ENCODE peak calls at places on chromosomes 6 and 20, in four cellular contexts. One of them, this sample, is unnamed.

GRCh38 chr20:38629979-38630378 is 28.4 kb downstream of the ARHGAP40 start:
- DNase-seq in SK-N-SH: no peak
- DNase-seq in GM12878: no peak
- DNase-seq in HepG2: no peak
- DNase-seq in this sample: no peak

GRCh38 chr6:106167105-106167814 is 81.1 kb downstream of the PRDM1 start:
- DNase-seq in SK-N-SH: no peak
- DNase-seq in GM12878: peak
- DNase-seq in HepG2: no peak
- DNase-seq in this sample: no peak

GRCh38 chr6:2498224-2498623 is 252.5 kb downstream of the MYLK4 start:
- DNase-seq in SK-N-SH: no peak
- DNase-seq in GM12878: no peak
- DNase-seq in HepG2: no peak
- DNase-seq in this sample: no peak

GRCh38 chr6:53794073-53794719 is 609 bp upstream of the LRRC1 start:
- DNase-seq in SK-N-SH: peak
- DNase-seq in HepG2: peak
- DNase-seq in GM12878: peak
- DNase-seq in this sample: no peak

GRCh38 chr20:11366660-11367059 is 551.0 kb upstream of the BTBD3 start:
- DNase-seq in SK-N-SH: no peak
- DNase-seq in GM12878: no peak
- DNase-seq in HepG2: no peak
- DNase-seq in this sample: no peak

GRCh38 chr6:49325901-49326300 is 137.2 kb downstream of the MMUT start:
- DNase-seq in SK-N-SH: no peak
- DNase-seq in GM12878: no peak
- DNase-seq in HepG2: no peak
- DNase-seq in this sample: no peak

GRCh38 chr6:5425797-5426196 is 164.5 kb downstream of the FARS2 start:
- DNase-seq in HepG2: no peak
- DNase-seq in SK-N-SH: no peak
- DNase-seq in GM12878: no peak
- DNase-seq in this sample: no peak

GRCh38 chr20:6746901-6747609 is 20.4 kb upstream of the BMP2 start:
- DNase-seq in SK-N-SH: no peak
- DNase-seq in GM12878: peak
- DNase-seq in HepG2: peak
- DNase-seq in this sample: no peak

GRCh38 chr6:141552463-141552862 is 580.3 kb upstream of the GJE1 start:
- DNase-seq in SK-N-SH: no peak
- DNase-seq in HepG2: peak
- DNase-seq in GM12878: peak
- DNase-seq in this sample: no peak

GRCh38 chr6:154039231-154039842 is at the start of gene OPRM1:
- DNase-seq in HepG2: no peak
- DNase-seq in SK-N-SH: peak
- DNase-seq in GM12878: no peak
- DNase-seq in this sample: peak

GRCh38 chr20:34514897-34515483 is 1.2 kb upstream of the DYNLRB1 start:
- DNase-seq in HepG2: no peak
- DNase-seq in GM12878: no peak
- DNase-seq in SK-N-SH: no peak
- DNase-seq in this sample: no peak

GRCh38 chr20:34512955-34513419 is 3.2 kb upstream of the DYNLRB1 start:
- DNase-seq in GM12878: no peak
- DNase-seq in HepG2: no peak
- DNase-seq in SK-N-SH: no peak
- DNase-seq in this sample: no peak

GRCh38 chr20:34516038-34516873 is at the start of gene DYNLRB1:
- DNase-seq in HepG2: peak
- DNase-seq in SK-N-SH: peak
- DNase-seq in GM12878: peak
- DNase-seq in this sample: peak

GRCh38 chr20:34516874-34517542 is 786 bp downstream of the DYNLRB1 start:
- DNase-seq in HepG2: no peak
- DNase-seq in GM12878: no peak
- DNase-seq in SK-N-SH: peak
- DNase-seq in this sample: no peak

DNA sequence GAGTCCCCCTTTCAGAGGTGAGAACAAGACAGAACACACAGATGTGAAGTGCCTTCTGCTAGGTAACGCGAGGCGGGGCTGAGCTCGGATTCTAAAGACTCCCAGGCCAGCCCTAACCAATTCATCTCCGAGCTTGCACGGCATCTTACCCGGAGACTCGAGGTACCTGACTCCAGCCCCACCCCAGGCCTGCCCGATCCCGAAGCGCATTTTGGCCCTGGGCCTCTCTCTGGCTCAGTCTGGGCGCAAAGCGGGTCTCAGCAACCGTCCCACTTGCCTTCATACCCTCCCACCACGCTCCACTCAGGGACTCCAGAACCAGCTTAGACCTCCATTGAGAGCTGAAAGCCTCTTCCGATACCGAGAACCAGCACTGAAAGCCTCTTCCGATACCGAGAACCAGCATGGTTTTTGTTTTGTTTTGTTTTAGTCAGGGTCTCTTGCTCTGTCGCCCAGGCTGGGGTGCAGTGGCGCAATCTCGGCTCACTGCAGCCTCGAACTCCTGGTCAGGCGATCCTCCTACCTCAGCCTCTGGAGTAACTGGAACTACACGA is 661 bp upstream of the DYNLRB1 start:
- DNase-seq in HepG2: peak
- DNase-seq in SK-N-SH: peak
- DNase-seq in GM12878: peak
- DNase-seq in this sample: peak
- TF ChIP-seq POLR2AphosphoS5 in HepG2: peak
- TF ChIP-seq POLR2AphosphoS5 in SK-N-SH: no peak
- TF ChIP-seq POLR2AphosphoS5 in GM12878: peak
- TF ChIP-seq POLR2AphosphoS5 in this sample: peak

DNA sequence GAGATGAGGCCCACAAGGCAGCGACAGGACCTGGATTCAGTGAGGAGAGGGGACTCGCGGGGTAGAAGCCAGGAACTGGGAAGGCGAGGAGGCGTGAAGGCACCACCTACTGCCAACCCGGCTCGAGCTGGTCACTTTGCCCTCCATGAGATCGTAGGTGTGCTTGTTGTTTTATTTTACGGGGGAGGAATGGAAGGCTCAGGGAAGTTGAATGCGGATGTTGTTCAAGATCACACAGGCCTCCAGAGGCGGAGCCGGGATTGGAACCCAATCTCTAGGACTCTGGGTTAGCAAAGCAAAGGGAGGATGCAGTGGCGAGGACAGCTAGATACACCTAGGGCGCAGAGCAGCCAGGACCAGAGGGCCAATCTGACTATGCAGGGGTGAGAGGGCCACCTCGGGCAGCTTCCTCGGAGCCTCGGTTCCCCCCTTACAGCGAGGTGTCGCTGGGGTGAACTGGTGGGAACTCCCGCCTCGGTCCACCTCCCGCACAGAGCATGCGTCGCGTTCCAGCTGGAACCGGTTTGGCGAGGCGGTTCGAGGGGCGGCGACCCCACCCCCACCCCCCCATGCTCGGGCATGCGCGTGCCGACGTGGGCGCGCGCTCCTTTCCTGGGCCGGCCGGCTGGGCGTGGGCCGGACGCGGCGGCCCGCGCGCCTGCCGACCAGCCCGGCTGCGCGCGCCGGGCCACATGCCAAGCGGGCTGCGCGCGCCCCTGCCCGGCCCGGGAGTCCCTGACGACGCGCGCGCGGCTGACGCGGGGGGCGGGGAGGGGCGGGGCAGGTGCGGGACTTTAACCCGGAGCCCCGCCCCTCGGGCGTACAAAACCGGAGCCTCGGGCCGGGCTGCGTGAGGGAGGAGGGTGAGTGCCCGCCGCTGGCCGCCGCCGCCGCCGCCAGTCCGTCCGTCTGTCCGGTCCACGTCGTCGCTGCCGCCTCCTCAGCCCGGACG is 80.4 kb upstream of the MYL9 start:
- DNase-seq in SK-N-SH: peak
- DNase-seq in HepG2: peak
- DNase-seq in GM12878: peak
- DNase-seq in this sample: peak
- TF ChIP-seq TCF12 in SK-N-SH: no peak
- TF ChIP-seq TCF12 in HepG2: peak
- TF ChIP-seq TCF12 in GM12878: no peak
- TF ChIP-seq TCF12 in this sample: peak

GRCh38 chr20:418858-419365 is 10.8 kb downstream of the RBCK1 start:
- DNase-seq in HepG2: no peak
- DNase-seq in GM12878: no peak
- DNase-seq in SK-N-SH: no peak
- DNase-seq in this sample: no peak

GRCh38 chr20:419556-420168 is 11.6 kb downstream of the RBCK1 start:
- DNase-seq in SK-N-SH: no peak
- DNase-seq in HepG2: no peak
- DNase-seq in GM12878: no peak
- DNase-seq in this sample: no peak

GRCh38 chr20:415820-416322 is 7.8 kb downstream of the RBCK1 start:
- DNase-seq in SK-N-SH: no peak
- DNase-seq in HepG2: no peak
- DNase-seq in GM12878: no peak
- DNase-seq in this sample: no peak

GRCh38 chr20:416950-417800 is 9.1 kb downstream of the RBCK1 start:
- DNase-seq in SK-N-SH: no peak
- DNase-seq in HepG2: no peak
- DNase-seq in GM12878: no peak
- DNase-seq in this sample: no peak

DNA sequence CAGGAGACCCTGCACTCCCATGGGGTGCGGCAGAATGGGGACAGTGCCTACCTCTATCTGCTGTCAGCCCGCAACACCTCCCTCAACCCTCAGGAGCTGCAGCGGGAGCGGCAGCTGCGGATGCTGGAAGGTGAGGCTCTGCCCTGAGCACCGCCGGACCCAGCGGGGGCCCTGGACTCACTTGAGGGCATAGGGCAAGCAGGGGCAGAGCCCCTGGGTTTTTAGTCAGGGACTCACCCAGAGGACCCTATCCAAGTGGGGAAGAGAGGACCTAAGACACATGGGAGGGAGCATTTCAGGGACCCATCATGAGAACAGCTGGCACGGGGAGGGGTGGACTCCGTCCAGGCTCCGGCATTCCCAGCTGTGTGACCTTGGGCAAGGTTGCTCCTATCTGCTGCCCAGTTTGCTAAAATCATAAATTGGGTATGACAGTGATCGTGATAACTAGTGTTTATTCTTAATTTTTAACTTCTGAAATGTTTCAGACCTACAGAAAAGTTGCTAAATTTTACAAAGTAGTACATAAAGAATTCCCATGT is 9.8 kb downstream of the RBCK1 start:
- DNase-seq in SK-N-SH: peak
- DNase-seq in GM12878: no peak
- DNase-seq in HepG2: no peak
- DNase-seq in this sample: no peak
- TF ChIP-seq POLR2AphosphoS5 in SK-N-SH: no peak
- TF ChIP-seq POLR2AphosphoS5 in GM12878: no peak
- TF ChIP-seq POLR2AphosphoS5 in HepG2: no peak
- TF ChIP-seq POLR2AphosphoS5 in this sample: no peak

GRCh38 chr20:1368448-1369199 is 24.2 kb downstream of the FKBP1A start:
- DNase-seq in SK-N-SH: no peak
- DNase-seq in HepG2: no peak
- DNase-seq in GM12878: no peak
- DNase-seq in this sample: no peak

GRCh38 chr20:1371830-1372539 is 20.9 kb downstream of the FKBP1A start:
- DNase-seq in GM12878: no peak
- DNase-seq in SK-N-SH: no peak
- DNase-seq in HepG2: no peak
- DNase-seq in this sample: peak

GRCh38 chr20:1371235-1371782 is 21.5 kb downstream of the FKBP1A start:
- DNase-seq in HepG2: no peak
- DNase-seq in SK-N-SH: no peak
- DNase-seq in GM12878: no peak
- DNase-seq in this sample: no peak

GRCh38 chr20:1370548-1371110 is 22.2 kb downstream of the FKBP1A start:
- DNase-seq in GM12878: no peak
- DNase-seq in SK-N-SH: no peak
- DNase-seq in HepG2: no peak
- DNase-seq in this sample: no peak

DNA sequence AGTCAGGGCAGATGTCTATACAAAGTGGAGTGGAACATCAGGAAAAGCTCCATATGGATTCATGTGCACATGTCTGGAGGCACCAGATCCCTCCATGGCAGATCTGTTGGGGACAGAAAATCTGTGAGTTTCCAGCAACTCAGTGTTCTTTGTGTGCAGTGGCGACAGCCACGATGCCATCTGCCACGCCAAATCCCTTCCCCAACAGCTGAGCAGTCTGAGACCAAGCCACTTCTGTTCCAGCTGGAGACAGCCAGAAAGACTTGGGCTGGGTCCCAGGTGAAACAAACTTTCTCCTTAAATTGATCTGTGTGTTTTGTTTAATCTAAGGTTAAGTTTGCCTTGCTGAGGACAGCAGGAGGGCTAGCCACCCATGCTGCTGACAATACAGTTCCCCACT is 22.9 kb downstream of the FKBP1A start:
- DNase-seq in GM12878: no peak
- DNase-seq in HepG2: no peak
- DNase-seq in SK-N-SH: no peak
- DNase-seq in this sample: no peak
- TF ChIP-seq TCF12 in GM12878: no peak
- TF ChIP-seq TCF12 in HepG2: no peak
- TF ChIP-seq TCF12 in SK-N-SH: no peak
- TF ChIP-seq TCF12 in this sample: no peak

DNA sequence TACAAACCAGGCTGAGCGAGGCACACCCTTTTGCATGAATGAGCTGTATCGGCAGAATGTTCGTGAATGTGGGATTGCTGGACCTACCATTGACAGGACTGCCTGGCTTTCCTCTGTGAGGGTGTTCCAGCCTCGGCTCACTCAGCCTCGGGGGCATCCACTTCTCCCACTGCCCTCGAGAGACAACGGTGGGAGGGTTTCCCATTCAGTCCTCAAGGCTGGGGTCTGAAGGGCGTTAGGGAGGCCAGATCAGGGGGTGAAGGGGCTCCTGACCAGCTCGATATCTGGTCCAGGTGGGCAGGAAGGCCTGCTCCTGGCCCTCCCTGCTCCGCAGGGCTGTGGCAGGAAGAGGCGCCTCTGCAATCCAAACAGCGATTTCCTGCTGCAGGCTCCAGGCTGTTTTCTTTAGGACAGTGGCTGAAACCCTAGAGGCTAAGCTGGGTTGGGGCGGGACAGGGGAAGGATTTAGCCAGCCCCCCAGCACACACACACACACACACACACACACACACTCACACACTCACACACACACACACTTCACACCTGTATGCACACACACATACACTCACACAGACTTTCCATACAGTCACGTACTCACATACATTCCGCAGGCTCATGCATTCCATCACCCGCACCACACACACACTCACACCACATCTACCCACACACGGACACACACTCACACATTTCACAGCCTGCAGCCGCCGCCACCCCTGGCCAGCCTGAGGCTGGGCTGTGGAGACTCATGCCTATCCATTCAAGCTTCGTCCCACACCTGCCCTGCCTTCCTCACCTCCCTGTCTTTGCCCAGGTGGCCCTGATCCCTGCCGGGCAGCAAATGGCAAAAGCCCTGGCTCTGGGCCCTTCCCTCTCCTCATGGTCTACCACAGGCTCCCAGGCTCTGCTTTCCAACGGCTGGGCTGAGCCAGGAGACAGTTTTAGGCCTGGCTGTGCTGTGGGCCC is 17.7 kb downstream of the MDFI start:
- DNase-seq in HepG2: no peak
- DNase-seq in SK-N-SH: no peak
- DNase-seq in GM12878: no peak
- DNase-seq in this sample: no peak
- TF ChIP-seq POLR2AphosphoS5 in HepG2: no peak
- TF ChIP-seq POLR2AphosphoS5 in SK-N-SH: no peak
- TF ChIP-seq POLR2AphosphoS5 in GM12878: no peak
- TF ChIP-seq POLR2AphosphoS5 in this sample: no peak